ENCODE peak calls at places on chromosomes 4 and X, in nine cellular contexts. One of them, this sample, is unnamed.

GRCh38 chrX:97158270-97158669 is 274.6 kb downstream of the RPA4 start:
- DNase-seq in NCI-H187 treated with DMSO at 0.1 percent for 48 hours: no peak
- DNase-seq in T-helper 1 cell: no peak
- DNase-seq in EL: no peak
- DNase-seq in stimulated activated CD4-positive, alpha-beta T cell treated with anti-CD3 and anti-CD28 coated beads, Interleukin-15, amount 100 ng/mL, for 1 hour: no peak
- DNase-seq in RWPE1: no peak
- DNase-seq in NCI-H1048: no peak
- DNase-seq in T1000: no peak
- DNase-seq in activated CD8-positive, alpha-beta memory T cell treated with anti-CD3 and anti-CD28 coated beads for 4 hours: no peak
- DNase-seq in this sample: no peak

GRCh38 chr4:173910911-173911310 is 372.6 kb downstream of the FBXO8 start:
- DNase-seq in NCI-H187 treated with DMSO at 0.1 percent for 48 hours: no peak
- DNase-seq in T-helper 1 cell: no peak
- DNase-seq in EL: no peak
- DNase-seq in stimulated activated CD4-positive, alpha-beta T cell treated with anti-CD3 and anti-CD28 coated beads, Interleukin-15, amount 100 ng/mL, for 1 hour: no peak
- DNase-seq in RWPE1: no peak
- DNase-seq in NCI-H1048: no peak
- DNase-seq in T1000: no peak
- DNase-seq in activated CD8-positive, alpha-beta memory T cell treated with anti-CD3 and anti-CD28 coated beads for 4 hours: no peak
- DNase-seq in this sample: no peak

GRCh38 chr4:155692990-155693659 is 26.5 kb downstream of the GUCY1A1 start:
- DNase-seq in NCI-H187 treated with DMSO at 0.1 percent for 48 hours: no peak
- DNase-seq in T-helper 1 cell: no peak
- DNase-seq in EL: no peak
- DNase-seq in stimulated activated CD4-positive, alpha-beta T cell treated with anti-CD3 and anti-CD28 coated beads, Interleukin-15, amount 100 ng/mL, for 1 hour: no peak
- DNase-seq in RWPE1: no peak
- DNase-seq in NCI-H1048: no peak
- DNase-seq in T1000: no peak
- DNase-seq in activated CD8-positive, alpha-beta memory T cell treated with anti-CD3 and anti-CD28 coated beads for 4 hours: no peak
- DNase-seq in this sample: no peak

GRCh38 chr4:145345401-145345800 is 136.3 kb upstream of the SMAD1 start:
- DNase-seq in NCI-H187 treated with DMSO at 0.1 percent for 48 hours: no peak
- DNase-seq in T-helper 1 cell: no peak
- DNase-seq in EL: no peak
- DNase-seq in stimulated activated CD4-positive, alpha-beta T cell treated with anti-CD3 and anti-CD28 coated beads, Interleukin-15, amount 100 ng/mL, for 1 hour: no peak
- DNase-seq in RWPE1: no peak
- DNase-seq in NCI-H1048: no peak
- DNase-seq in T1000: no peak
- DNase-seq in activated CD8-positive, alpha-beta memory T cell treated with anti-CD3 and anti-CD28 coated beads for 4 hours: no peak
- DNase-seq in this sample: no peak

GRCh38 chr4:76550966-76551780 is 116.1 kb downstream of the SHROOM3 start:
- DNase-seq in NCI-H187 treated with DMSO at 0.1 percent for 48 hours: no peak
- DNase-seq in T-helper 1 cell: no peak
- DNase-seq in EL: no peak
- DNase-seq in stimulated activated CD4-positive, alpha-beta T cell treated with anti-CD3 and anti-CD28 coated beads, Interleukin-15, amount 100 ng/mL, for 1 hour: no peak
- DNase-seq in RWPE1: no peak
- DNase-seq in NCI-H1048: no peak
- DNase-seq in T1000: no peak
- DNase-seq in activated CD8-positive, alpha-beta memory T cell treated with anti-CD3 and anti-CD28 coated beads for 4 hours: no peak
- DNase-seq in this sample: no peak

GRCh38 chrX:18886344-18887161 is 97.4 kb downstream of the PHKA2 start:
- DNase-seq in NCI-H187 treated with DMSO at 0.1 percent for 48 hours: no peak
- DNase-seq in T-helper 1 cell: peak; percentile 17
- DNase-seq in EL: peak; percentile 58
- DNase-seq in stimulated activated CD4-positive, alpha-beta T cell treated with anti-CD3 and anti-CD28 coated beads, Interleukin-15, amount 100 ng/mL, for 1 hour: peak; percentile 5
- DNase-seq in RWPE1: no peak
- DNase-seq in NCI-H1048: no peak
- DNase-seq in T1000: no peak
- DNase-seq in activated CD8-positive, alpha-beta memory T cell treated with anti-CD3 and anti-CD28 coated beads for 4 hours: no peak
- DNase-seq in this sample: no peak

GRCh38 chr4:71396382-71396781 is 57.6 kb downstream of the SLC4A4 start:
- DNase-seq in NCI-H187 treated with DMSO at 0.1 percent for 48 hours: no peak
- DNase-seq in T-helper 1 cell: no peak
- DNase-seq in EL: peak; percentile 57
- DNase-seq in stimulated activated CD4-positive, alpha-beta T cell treated with anti-CD3 and anti-CD28 coated beads, Interleukin-15, amount 100 ng/mL, for 1 hour: no peak
- DNase-seq in RWPE1: no peak
- DNase-seq in NCI-H1048: no peak
- DNase-seq in T1000: no peak
- DNase-seq in activated CD8-positive, alpha-beta memory T cell treated with anti-CD3 and anti-CD28 coated beads for 4 hours: no peak
- DNase-seq in this sample: no peak

GRCh38 chr4:41106694-41107419 is 107.5 kb downstream of the APBB2 start:
- DNase-seq in NCI-H187 treated with DMSO at 0.1 percent for 48 hours: no peak
- DNase-seq in T-helper 1 cell: no peak
- DNase-seq in EL: no peak
- DNase-seq in stimulated activated CD4-positive, alpha-beta T cell treated with anti-CD3 and anti-CD28 coated beads, Interleukin-15, amount 100 ng/mL, for 1 hour: no peak
- DNase-seq in RWPE1: no peak
- DNase-seq in NCI-H1048: no peak
- DNase-seq in T1000: no peak
- DNase-seq in activated CD8-positive, alpha-beta memory T cell treated with anti-CD3 and anti-CD28 coated beads for 4 hours: no peak
- DNase-seq in this sample: no peak

GRCh38 chrX:16578218-16578617 is 71.7 kb upstream of the S100G start:
- DNase-seq in NCI-H187 treated with DMSO at 0.1 percent for 48 hours: no peak
- DNase-seq in T-helper 1 cell: no peak
- DNase-seq in EL: peak; percentile 54
- DNase-seq in stimulated activated CD4-positive, alpha-beta T cell treated with anti-CD3 and anti-CD28 coated beads, Interleukin-15, amount 100 ng/mL, for 1 hour: no peak
- DNase-seq in RWPE1: no peak
- DNase-seq in NCI-H1048: no peak
- DNase-seq in T1000: no peak
- DNase-seq in activated CD8-positive, alpha-beta memory T cell treated with anti-CD3 and anti-CD28 coated beads for 4 hours: no peak
- DNase-seq in this sample: no peak

GRCh38 chrX:45775462-45775861 is 574.8 kb upstream of the DIPK2B start:
- DNase-seq in NCI-H187 treated with DMSO at 0.1 percent for 48 hours: no peak
- DNase-seq in T-helper 1 cell: no peak
- DNase-seq in EL: peak; percentile 89
- DNase-seq in stimulated activated CD4-positive, alpha-beta T cell treated with anti-CD3 and anti-CD28 coated beads, Interleukin-15, amount 100 ng/mL, for 1 hour: no peak
- DNase-seq in RWPE1: peak; percentile 35
- DNase-seq in NCI-H1048: peak; percentile 13
- DNase-seq in T1000: peak; percentile 3
- DNase-seq in activated CD8-positive, alpha-beta memory T cell treated with anti-CD3 and anti-CD28 coated beads for 4 hours: no peak
- DNase-seq in this sample: no peak

GRCh38 chr4:143667461-143667860 is 33.0 kb downstream of the FREM3 start:
- DNase-seq in NCI-H187 treated with DMSO at 0.1 percent for 48 hours: no peak
- DNase-seq in T-helper 1 cell: no peak
- DNase-seq in EL: peak; percentile 9
- DNase-seq in stimulated activated CD4-positive, alpha-beta T cell treated with anti-CD3 and anti-CD28 coated beads, Interleukin-15, amount 100 ng/mL, for 1 hour: no peak
- DNase-seq in RWPE1: no peak
- DNase-seq in NCI-H1048: no peak
- DNase-seq in T1000: no peak
- DNase-seq in activated CD8-positive, alpha-beta memory T cell treated with anti-CD3 and anti-CD28 coated beads for 4 hours: no peak
- DNase-seq in this sample: no peak

GRCh38 chr4:61805979-61806378 is 605.9 kb downstream of the ADGRL3 start:
- DNase-seq in NCI-H187 treated with DMSO at 0.1 percent for 48 hours: no peak
- DNase-seq in T-helper 1 cell: no peak
- DNase-seq in EL: no peak
- DNase-seq in stimulated activated CD4-positive, alpha-beta T cell treated with anti-CD3 and anti-CD28 coated beads, Interleukin-15, amount 100 ng/mL, for 1 hour: no peak
- DNase-seq in RWPE1: peak; percentile 5
- DNase-seq in NCI-H1048: no peak
- DNase-seq in T1000: no peak
- DNase-seq in activated CD8-positive, alpha-beta memory T cell treated with anti-CD3 and anti-CD28 coated beads for 4 hours: no peak
- DNase-seq in this sample: peak; percentile 24

GRCh38 chr4:45518832-45519231 is 605.0 kb downstream of the GABRG1 start:
- DNase-seq in NCI-H187 treated with DMSO at 0.1 percent for 48 hours: no peak
- DNase-seq in T-helper 1 cell: no peak
- DNase-seq in EL: no peak
- DNase-seq in stimulated activated CD4-positive, alpha-beta T cell treated with anti-CD3 and anti-CD28 coated beads, Interleukin-15, amount 100 ng/mL, for 1 hour: no peak
- DNase-seq in RWPE1: no peak
- DNase-seq in NCI-H1048: no peak
- DNase-seq in T1000: no peak
- DNase-seq in activated CD8-positive, alpha-beta memory T cell treated with anti-CD3 and anti-CD28 coated beads for 4 hours: no peak
- DNase-seq in this sample: no peak

GRCh38 chrX:115598556-115598955 is 37.6 kb downstream of the PLS3 start:
- DNase-seq in NCI-H187 treated with DMSO at 0.1 percent for 48 hours: no peak
- DNase-seq in T-helper 1 cell: no peak
- DNase-seq in EL: no peak
- DNase-seq in stimulated activated CD4-positive, alpha-beta T cell treated with anti-CD3 and anti-CD28 coated beads, Interleukin-15, amount 100 ng/mL, for 1 hour: no peak
- DNase-seq in RWPE1: no peak
- DNase-seq in NCI-H1048: no peak
- DNase-seq in T1000: no peak
- DNase-seq in activated CD8-positive, alpha-beta memory T cell treated with anti-CD3 and anti-CD28 coated beads for 4 hours: no peak
- DNase-seq in this sample: no peak

GRCh38 chr4:134215636-134216340 is 14.2 kb upstream of the PABPC4L start:
- DNase-seq in NCI-H187 treated with DMSO at 0.1 percent for 48 hours: no peak
- DNase-seq in T-helper 1 cell: no peak
- DNase-seq in EL: peak; percentile 3
- DNase-seq in stimulated activated CD4-positive, alpha-beta T cell treated with anti-CD3 and anti-CD28 coated beads, Interleukin-15, amount 100 ng/mL, for 1 hour: no peak
- DNase-seq in RWPE1: no peak
- DNase-seq in NCI-H1048: no peak
- DNase-seq in T1000: no peak
- DNase-seq in activated CD8-positive, alpha-beta memory T cell treated with anti-CD3 and anti-CD28 coated beads for 4 hours: no peak
- DNase-seq in this sample: no peak

GRCh38 chr4:71608674-71609062 is 175.2 kb downstream of the GC start:
- DNase-seq in NCI-H187 treated with DMSO at 0.1 percent for 48 hours: no peak
- DNase-seq in T-helper 1 cell: no peak
- DNase-seq in EL: no peak
- DNase-seq in stimulated activated CD4-positive, alpha-beta T cell treated with anti-CD3 and anti-CD28 coated beads, Interleukin-15, amount 100 ng/mL, for 1 hour: no peak
- DNase-seq in RWPE1: no peak
- DNase-seq in NCI-H1048: no peak
- DNase-seq in T1000: no peak
- DNase-seq in activated CD8-positive, alpha-beta memory T cell treated with anti-CD3 and anti-CD28 coated beads for 4 hours: no peak
- DNase-seq in this sample: no peak

This sample was measured in brain pericyte.